ENCODE peak calls at places on chromosome 7, in five cellular contexts. One of them, this sample, is unnamed.

GRCh38 chr7:48742046-48742445 is 182.3 kb upstream of the CDC14C start:
- DNase-seq in A549: no peak
- DNase-seq in K562: no peak
- DNase-seq in GM12878: no peak
- DNase-seq in HepG2: no peak
- DNase-seq in this sample: no peak

GRCh38 chr7:17444673-17445072 is 146.2 kb downstream of the AHR start:
- DNase-seq in A549: peak; percentile 69
- DNase-seq in K562: no peak
- DNase-seq in GM12878: no peak
- DNase-seq in HepG2: no peak
- DNase-seq in this sample: no peak

GRCh38 chr7:137669706-137670105 is 177.1 kb downstream of the DGKI start:
- DNase-seq in A549: no peak
- DNase-seq in K562: no peak
- DNase-seq in GM12878: no peak
- DNase-seq in HepG2: no peak
- DNase-seq in this sample: no peak

GRCh38 chr7:96179341-96179740 is 142.6 kb downstream of the SLC25A13 start:
- DNase-seq in A549: no peak
- DNase-seq in K562: no peak
- DNase-seq in GM12878: no peak
- DNase-seq in HepG2: no peak
- DNase-seq in this sample: no peak

GRCh38 chr7:138842111-138842510 is 44.1 kb upstream of the ATP6V0A4 start:
- DNase-seq in A549: peak; percentile 50
- DNase-seq in K562: peak; percentile 35
- DNase-seq in GM12878: no peak
- DNase-seq in HepG2: no peak
- DNase-seq in this sample: peak; percentile 31

GRCh38 chr7:91436655-91437054 is 172.4 kb downstream of the FZD1 start:
- DNase-seq in A549: no peak
- DNase-seq in K562: no peak
- DNase-seq in GM12878: no peak
- DNase-seq in HepG2: no peak
- DNase-seq in this sample: no peak

GRCh38 chr7:25754333-25754732 is 397.7 kb upstream of the NFE2L3 start:
- DNase-seq in A549: no peak
- DNase-seq in K562: no peak
- DNase-seq in GM12878: no peak
- DNase-seq in HepG2: no peak
- DNase-seq in this sample: no peak

GRCh38 chr7:1059200-1060091 is 15.1 kb downstream of the GPR146 start:
- DNase-seq in A549: peak; percentile 74
- DNase-seq in K562: peak; percentile 92
- DNase-seq in GM12878: peak; percentile 33
- DNase-seq in HepG2: no peak
- DNase-seq in this sample: peak; percentile 75

GRCh38 chr7:33807779-33808482 is 97.4 kb upstream of the BMPER start:
- DNase-seq in A549: peak; percentile 62
- DNase-seq in K562: peak; percentile 28
- DNase-seq in GM12878: no peak
- DNase-seq in HepG2: peak; percentile 69
- DNase-seq in this sample: peak; percentile 83

GRCh38 chr7:34838329-34838728 is 180.3 kb downstream of the NPSR1 start:
- DNase-seq in A549: no peak
- DNase-seq in K562: no peak
- DNase-seq in GM12878: no peak
- DNase-seq in HepG2: no peak
- DNase-seq in this sample: no peak

GRCh38 chr7:23941551-23941950 is 231.5 kb downstream of the STK31 start:
- DNase-seq in A549: no peak
- DNase-seq in K562: no peak
- DNase-seq in GM12878: no peak
- DNase-seq in HepG2: no peak
- DNase-seq in this sample: no peak

GRCh38 chr7:145957160-145957890 is 159.3 kb upstream of the CNTNAP2 start:
- DNase-seq in A549: no peak
- DNase-seq in K562: no peak
- DNase-seq in GM12878: no peak
- DNase-seq in HepG2: no peak
- DNase-seq in this sample: no peak
- TF ChIP-seq KDM1A in A549: no peak
- TF ChIP-seq KDM1A in K562: no peak
- TF ChIP-seq KDM1A in GM12878: no peak
- TF ChIP-seq KDM1A in HepG2: no peak
- TF ChIP-seq KDM1A in this sample: no peak

GRCh38 chr7:81503771-81504170 is 266.1 kb downstream of the HGF start:
- DNase-seq in A549: no peak
- DNase-seq in K562: no peak
- DNase-seq in GM12878: no peak
- DNase-seq in HepG2: no peak
- DNase-seq in this sample: no peak

GRCh38 chr7:81503321-81503720 is 266.5 kb downstream of the HGF start:
- DNase-seq in A549: no peak
- DNase-seq in K562: no peak
- DNase-seq in GM12878: no peak
- DNase-seq in HepG2: no peak
- DNase-seq in this sample: no peak

GRCh38 chr7:81501220-81501619 is 268.6 kb downstream of the HGF start:
- DNase-seq in A549: peak; percentile 50
- DNase-seq in K562: no peak
- DNase-seq in GM12878: no peak
- DNase-seq in HepG2: no peak
- DNase-seq in this sample: no peak

GRCh38 chr7:81500631-81501030 is 269.2 kb downstream of the HGF start:
- DNase-seq in A549: no peak
- DNase-seq in K562: no peak
- DNase-seq in GM12878: no peak
- DNase-seq in HepG2: no peak
- DNase-seq in this sample: no peak

DNA sequence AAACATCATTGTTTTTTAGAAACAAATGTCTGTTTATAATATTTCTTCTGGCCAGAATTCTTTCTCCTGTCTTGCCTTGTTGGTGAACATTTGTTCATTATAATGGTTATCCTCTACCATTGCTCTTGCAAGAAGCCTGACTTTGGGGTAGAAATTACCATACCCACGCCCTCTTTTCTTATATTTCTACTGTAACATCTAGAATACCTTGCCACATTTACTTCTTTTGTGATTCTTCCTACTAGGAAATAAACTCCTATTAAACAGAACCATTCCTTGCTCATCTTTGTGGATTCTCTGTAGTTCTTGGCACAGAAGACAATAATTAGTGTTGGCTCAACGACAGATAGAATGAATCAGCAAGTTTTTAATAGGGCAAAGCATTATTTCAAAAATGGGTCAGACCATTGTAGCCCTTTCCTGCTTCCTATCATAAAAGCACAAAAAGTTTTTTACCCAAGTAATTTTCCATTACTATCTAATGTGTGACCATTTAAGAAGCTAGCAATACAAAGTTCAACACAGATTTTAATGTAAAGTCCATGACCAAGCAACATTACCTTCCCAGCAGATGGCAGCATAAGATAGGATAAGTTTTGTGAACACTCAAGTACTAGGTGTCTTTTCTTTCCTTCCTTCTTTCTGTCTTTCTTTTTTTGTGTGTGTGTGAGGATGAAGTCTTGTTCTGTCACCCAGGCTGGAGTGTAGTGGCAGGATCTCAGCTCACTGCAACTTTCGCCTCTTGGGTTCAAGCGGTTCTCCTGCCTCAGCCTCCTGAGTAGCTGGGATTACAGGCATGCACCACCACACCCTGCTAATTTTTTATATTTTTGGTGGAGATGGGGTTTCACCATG is 270.4 kb downstream of the HGF start:
- DNase-seq in A549: peak; percentile 93
- DNase-seq in K562: no peak
- DNase-seq in GM12878: peak; percentile 28
- DNase-seq in HepG2: peak; percentile 63
- DNase-seq in this sample: no peak
- TF ChIP-seq KDM1A in A549: no peak
- TF ChIP-seq KDM1A in K562: no peak
- TF ChIP-seq KDM1A in GM12878: no peak
- TF ChIP-seq KDM1A in HepG2: no peak
- TF ChIP-seq KDM1A in this sample: no peak

DNA sequence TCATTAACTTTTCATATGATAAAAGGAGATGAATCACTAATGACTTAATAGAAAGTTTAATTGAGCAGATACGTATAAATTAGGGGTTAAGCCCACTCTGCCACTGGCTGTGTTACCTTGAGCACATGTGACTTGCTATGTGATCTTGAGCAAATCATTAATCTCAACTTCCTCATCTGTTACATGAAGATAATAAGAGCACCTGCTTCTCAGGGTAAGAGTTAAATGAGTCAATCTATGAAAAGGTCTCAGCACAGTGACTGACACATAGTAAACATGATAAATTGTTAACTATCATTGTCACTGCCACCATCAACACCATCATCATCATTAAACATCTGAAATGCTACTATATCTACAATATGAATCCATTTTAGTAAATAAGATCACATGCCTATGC is 110.8 kb downstream of the TPK1 start:
- DNase-seq in A549: no peak
- DNase-seq in K562: no peak
- DNase-seq in GM12878: no peak
- DNase-seq in HepG2: no peak
- DNase-seq in this sample: no peak
- TF ChIP-seq KDM1A in A549: no peak
- TF ChIP-seq KDM1A in K562: no peak
- TF ChIP-seq KDM1A in GM12878: no peak
- TF ChIP-seq KDM1A in HepG2: no peak
- TF ChIP-seq KDM1A in this sample: no peak

DNA sequence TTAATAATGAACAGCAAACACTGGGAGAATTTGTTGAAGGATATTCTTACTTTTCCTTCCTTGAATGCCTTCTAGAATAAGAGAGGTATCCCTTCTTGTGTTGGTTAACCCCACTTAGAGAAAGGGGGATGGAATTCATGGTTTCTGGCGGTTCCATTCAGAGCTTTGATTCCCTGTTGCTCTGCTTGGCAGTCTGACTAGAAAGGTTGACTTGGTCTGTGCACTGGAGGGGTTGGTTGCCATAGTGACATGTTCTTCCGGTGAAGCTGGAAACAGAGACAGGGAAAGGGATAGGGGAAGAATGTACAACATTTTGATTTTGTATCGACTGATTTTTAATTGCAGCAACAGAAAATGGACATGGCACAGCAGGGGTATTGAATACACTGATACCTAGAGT is 2.5 kb downstream of the TMEM178B start:
- DNase-seq in A549: no peak
- DNase-seq in K562: no peak
- DNase-seq in GM12878: no peak
- DNase-seq in HepG2: no peak
- DNase-seq in this sample: no peak
- TF ChIP-seq KDM1A in A549: no peak
- TF ChIP-seq KDM1A in K562: no peak
- TF ChIP-seq KDM1A in GM12878: no peak
- TF ChIP-seq KDM1A in HepG2: no peak
- TF ChIP-seq KDM1A in this sample: no peak

DNA sequence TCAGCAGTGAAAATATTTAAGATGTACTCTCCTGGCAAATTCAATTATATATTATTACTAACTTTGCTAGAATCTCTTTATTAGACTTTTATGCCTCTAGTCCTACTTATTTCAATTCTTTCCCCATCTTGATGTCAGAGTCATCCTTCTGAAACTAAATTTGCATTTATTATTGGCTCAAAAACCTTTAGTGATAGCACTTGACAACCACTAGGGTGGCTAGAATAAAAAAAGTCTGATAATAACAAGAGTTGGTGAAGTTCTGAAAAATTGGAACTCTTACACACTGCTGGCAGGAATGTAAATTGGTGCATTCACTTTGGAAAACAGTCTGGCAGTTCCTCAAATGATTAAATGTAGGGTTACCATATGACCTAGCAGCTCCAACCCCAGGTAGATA is 73.8 kb downstream of the LSMEM1 start:
- DNase-seq in A549: no peak
- DNase-seq in K562: no peak
- DNase-seq in GM12878: no peak
- DNase-seq in HepG2: no peak
- DNase-seq in this sample: no peak
- TF ChIP-seq KDM1A in A549: no peak
- TF ChIP-seq KDM1A in K562: no peak
- TF ChIP-seq KDM1A in GM12878: no peak
- TF ChIP-seq KDM1A in HepG2: no peak
- TF ChIP-seq KDM1A in this sample: no peak

DNA sequence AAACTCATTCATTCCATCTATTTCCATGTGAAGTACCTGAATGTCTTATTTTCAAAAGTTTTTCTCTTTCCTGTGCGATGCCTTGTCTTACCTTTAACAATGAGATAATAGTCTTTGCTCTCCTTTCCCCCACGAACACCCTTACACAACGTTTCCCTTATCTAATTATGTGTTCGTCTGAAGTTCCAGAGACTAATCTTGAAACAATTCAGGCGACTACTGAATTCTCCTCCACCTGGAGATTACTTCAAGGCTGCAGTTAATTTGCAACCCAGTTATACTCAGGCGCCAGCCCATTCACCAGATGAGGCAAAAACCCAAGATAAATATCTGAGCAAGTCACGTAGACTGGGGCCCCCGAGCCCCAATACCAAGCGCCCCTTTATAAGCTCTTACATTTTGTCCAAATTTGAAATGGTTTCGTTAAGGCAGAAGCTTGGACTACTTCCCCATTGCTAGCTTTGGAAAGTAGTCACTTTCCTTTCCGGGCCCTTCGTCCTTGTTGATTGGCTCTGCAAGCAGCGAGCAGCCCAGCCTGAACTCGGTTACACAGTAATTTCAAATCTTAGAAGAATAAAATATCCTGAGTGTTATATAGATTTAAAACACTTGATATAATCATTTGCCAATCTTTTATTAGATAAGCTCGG is 1.2 kb downstream of the TPK1 start:
- DNase-seq in A549: peak; percentile 1
- DNase-seq in K562: peak; percentile 24
- DNase-seq in GM12878: peak; percentile 23
- DNase-seq in HepG2: no peak
- DNase-seq in this sample: no peak
- TF ChIP-seq KDM1A in A549: no peak
- TF ChIP-seq KDM1A in K562: no peak
- TF ChIP-seq KDM1A in GM12878: no peak
- TF ChIP-seq KDM1A in HepG2: no peak
- TF ChIP-seq KDM1A in this sample: no peak

GRCh38 chr7:157674715-157675426 is 338.1 kb downstream of the DNAJB6 start:
- DNase-seq in A549: no peak
- DNase-seq in K562: no peak
- DNase-seq in GM12878: no peak
- DNase-seq in HepG2: no peak
- DNase-seq in this sample: peak; percentile 38
- TF ChIP-seq KDM1A in A549: no peak
- TF ChIP-seq KDM1A in K562: no peak
- TF ChIP-seq KDM1A in GM12878: no peak
- TF ChIP-seq KDM1A in HepG2: no peak
- TF ChIP-seq KDM1A in this sample: no peak

DNA sequence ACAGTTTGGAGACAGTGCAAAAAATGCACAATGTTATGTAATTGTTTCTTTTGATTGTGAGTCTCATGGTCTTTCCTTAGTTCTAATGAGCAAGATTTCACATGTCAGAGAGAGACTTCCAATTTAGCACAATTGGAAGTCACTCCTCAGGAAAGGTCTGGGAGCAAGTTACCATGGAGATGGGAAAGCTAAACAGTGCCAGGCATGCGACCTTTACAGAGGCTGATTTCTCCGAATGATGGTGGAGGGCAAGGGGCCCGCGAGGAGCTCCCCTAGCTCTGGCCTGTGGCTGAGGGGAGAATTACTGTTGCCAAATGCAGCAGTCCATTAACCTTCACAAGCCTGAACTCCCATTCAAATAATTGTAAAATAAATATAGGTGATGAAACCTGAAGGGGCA is 59.3 kb downstream of the CDCA7L start:
- DNase-seq in A549: no peak
- DNase-seq in K562: no peak
- DNase-seq in GM12878: no peak
- DNase-seq in HepG2: no peak
- DNase-seq in this sample: no peak
- TF ChIP-seq KDM1A in A549: no peak
- TF ChIP-seq KDM1A in K562: no peak
- TF ChIP-seq KDM1A in GM12878: no peak
- TF ChIP-seq KDM1A in HepG2: no peak
- TF ChIP-seq KDM1A in this sample: no peak